ENCODE peak calls at places on chromosomes 11 and 22, in four cellular contexts. One of them, this sample, is unnamed.
A peak's percentile ranks its signal among the peaks of the same experiment; 100 is the strongest.

GRCh38 chr22:50060441-50061140 is 2.5 kb upstream of the TTLL8 start:
- DNase-seq in bronchial epithelial cell: no peak
- DNase-seq in fibroblast of lung: no peak
- DNase-seq in astrocyte: no peak
- DNase-seq in this sample: no peak

GRCh38 chr11:47337229-47337924 is 15.1 kb downstream of the MYBPC3 start:
- DNase-seq in bronchial epithelial cell: no peak
- DNase-seq in fibroblast of lung: no peak
- DNase-seq in astrocyte: no peak
- DNase-seq in this sample: no peak

GRCh38 chr11:130554241-130555055 is 106.0 kb downstream of the ADAMTS15 start:
- DNase-seq in bronchial epithelial cell: peak; percentile 85
- DNase-seq in fibroblast of lung: no peak
- DNase-seq in astrocyte: no peak
- DNase-seq in this sample: no peak

GRCh38 chr11:13343067-13343466 is 65.5 kb downstream of the BMAL1 start:
- DNase-seq in bronchial epithelial cell: no peak
- DNase-seq in fibroblast of lung: no peak
- DNase-seq in astrocyte: no peak
- DNase-seq in this sample: no peak

GRCh38 chr11:22433066-22433450 is 94.9 kb downstream of the SLC17A6 start:
- DNase-seq in bronchial epithelial cell: no peak
- DNase-seq in fibroblast of lung: peak; percentile 78
- DNase-seq in astrocyte: peak; percentile 74
- DNase-seq in this sample: no peak

GRCh38 chr11:76814414-76814813 is 31.3 kb downstream of the TSKU start:
- DNase-seq in bronchial epithelial cell: no peak
- DNase-seq in fibroblast of lung: no peak
- DNase-seq in astrocyte: no peak
- DNase-seq in this sample: no peak

GRCh38 chr22:23376256-23376655 is 195.9 kb downstream of the BCR start:
- DNase-seq in bronchial epithelial cell: peak; percentile 26
- DNase-seq in fibroblast of lung: no peak
- DNase-seq in astrocyte: no peak
- DNase-seq in this sample: no peak

GRCh38 chr11:86291466-86292262 is 10.4 kb upstream of the HIKESHI start:
- DNase-seq in bronchial epithelial cell: peak; percentile 79
- DNase-seq in fibroblast of lung: peak; percentile 56
- DNase-seq in astrocyte: peak; percentile 34
- DNase-seq in this sample: peak; percentile 18

GRCh38 chr11:64263021-64263946 is 12.0 kb downstream of the PLCB3 start:
- DNase-seq in bronchial epithelial cell: peak; percentile 62
- DNase-seq in fibroblast of lung: peak; percentile 70
- DNase-seq in astrocyte: peak; percentile 61
- DNase-seq in this sample: no peak

GRCh38 chr22:50218153-50218995 is 17.6 kb downstream of the SELENOO start:
- DNase-seq in bronchial epithelial cell: no peak
- DNase-seq in fibroblast of lung: no peak
- DNase-seq in astrocyte: no peak
- DNase-seq in this sample: no peak

GRCh38 chr11:116193321-116194114 is 579.3 kb downstream of the BUD13 start:
- DNase-seq in bronchial epithelial cell: peak; percentile 32
- DNase-seq in fibroblast of lung: peak; percentile 88
- DNase-seq in astrocyte: peak; percentile 85
- DNase-seq in this sample: peak; percentile 74

GRCh38 chr11:119567667-119568582 is 145.0 kb upstream of the THY1 start:
- DNase-seq in bronchial epithelial cell: peak; percentile 58
- DNase-seq in fibroblast of lung: peak; percentile 80
- DNase-seq in astrocyte: peak; percentile 76
- DNase-seq in this sample: no peak

GRCh38 chr11:102111011-102111786 is 952 bp downstream of the YAP1 start:
- DNase-seq in bronchial epithelial cell: peak; percentile 58
- DNase-seq in fibroblast of lung: peak; percentile 84
- DNase-seq in astrocyte: peak; percentile 72
- DNase-seq in this sample: no peak

GRCh38 chr11:123371506-123372297 is 58.4 kb upstream of the GRAMD1B start:
- DNase-seq in bronchial epithelial cell: no peak
- DNase-seq in fibroblast of lung: no peak
- DNase-seq in astrocyte: no peak
- DNase-seq in this sample: no peak

GRCh38 chr11:67056640-67057409 is at the start of gene RHOD:
- DNase-seq in bronchial epithelial cell: no peak
- DNase-seq in fibroblast of lung: peak; percentile 50
- DNase-seq in astrocyte: no peak
- DNase-seq in this sample: no peak

GRCh38 chr11:112334381-112334780 is 73.7 kb upstream of the PLET1 start:
- DNase-seq in bronchial epithelial cell: peak; percentile 98
- DNase-seq in fibroblast of lung: no peak
- DNase-seq in astrocyte: no peak
- DNase-seq in this sample: no peak

GRCh38 chr22:46171940-46172339 is 21.6 kb downstream of the PPARA start:
- DNase-seq in bronchial epithelial cell: peak; percentile 88
- DNase-seq in fibroblast of lung: peak; percentile 79
- DNase-seq in astrocyte: peak; percentile 71
- DNase-seq in this sample: no peak

GRCh38 chr22:42959472-42960145 is 55.3 kb downstream of the PACSIN2 start:
- DNase-seq in bronchial epithelial cell: peak; percentile 75
- DNase-seq in fibroblast of lung: peak; percentile 90
- DNase-seq in astrocyte: peak; percentile 89
- DNase-seq in this sample: peak; percentile 78

GRCh38 chr11:16412525-16413194 is 56.3 kb upstream of the SOX6 start:
- DNase-seq in bronchial epithelial cell: no peak
- DNase-seq in fibroblast of lung: no peak
- DNase-seq in astrocyte: no peak
- DNase-seq in this sample: no peak

GRCh38 chr22:46581580-46582244 is 38.5 kb upstream of the GRAMD4 start:
- DNase-seq in bronchial epithelial cell: no peak
- DNase-seq in fibroblast of lung: no peak
- DNase-seq in astrocyte: no peak
- DNase-seq in this sample: no peak

GRCh38 chr11:116703421-116703820 is 69.4 kb downstream of the BUD13 start:
- DNase-seq in bronchial epithelial cell: no peak
- DNase-seq in fibroblast of lung: no peak
- DNase-seq in astrocyte: no peak
- DNase-seq in this sample: no peak

GRCh38 chr22:39206491-39206890 is 38.3 kb downstream of the PDGFB start:
- DNase-seq in bronchial epithelial cell: no peak
- DNase-seq in fibroblast of lung: no peak
- DNase-seq in astrocyte: no peak
- DNase-seq in this sample: no peak

GRCh38 chr22:48708558-48709245 is 1119.0 kb downstream of the BRD1 start:
- DNase-seq in bronchial epithelial cell: no peak
- DNase-seq in fibroblast of lung: no peak
- DNase-seq in astrocyte: no peak
- DNase-seq in this sample: no peak

GRCh38 chr11:11772865-11773515 is 68.8 kb upstream of the USP47 start:
- DNase-seq in bronchial epithelial cell: no peak
- DNase-seq in fibroblast of lung: no peak
- DNase-seq in astrocyte: no peak
- DNase-seq in this sample: no peak

GRCh38 chr11:117600976-117601708 is 195.9 kb downstream of the DSCAML1 start:
- DNase-seq in bronchial epithelial cell: no peak
- DNase-seq in fibroblast of lung: no peak
- DNase-seq in astrocyte: no peak
- DNase-seq in this sample: no peak

GRCh38 chr11:125224391-125225015 is 60.0 kb downstream of the PKNOX2 start:
- DNase-seq in bronchial epithelial cell: no peak
- DNase-seq in fibroblast of lung: peak; percentile 14
- DNase-seq in astrocyte: no peak
- DNase-seq in this sample: no peak

GRCh38 chr22:43346521-43346929 is 3.4 kb upstream of the SCUBE1 start:
- DNase-seq in bronchial epithelial cell: peak; percentile 25
- DNase-seq in fibroblast of lung: peak; percentile 7
- DNase-seq in astrocyte: no peak
- DNase-seq in this sample: no peak

GRCh38 chr11:83734120-83734519 is 448.0 kb upstream of the CCDC90B start:
- DNase-seq in bronchial epithelial cell: no peak
- DNase-seq in fibroblast of lung: no peak
- DNase-seq in astrocyte: no peak
- DNase-seq in this sample: no peak

GRCh38 chr11:62193954-62194353 is 3.9 kb downstream of the SCGB1D1 start:
- DNase-seq in bronchial epithelial cell: peak; percentile 8
- DNase-seq in fibroblast of lung: no peak
- DNase-seq in astrocyte: no peak
- DNase-seq in this sample: no peak

GRCh38 chr11:72589802-72590761 is 84.1 kb downstream of the PDE2A start:
- DNase-seq in bronchial epithelial cell: peak; percentile 35
- DNase-seq in fibroblast of lung: peak; percentile 10
- DNase-seq in astrocyte: no peak
- DNase-seq in this sample: no peak

GRCh38 chr11:58222730-58223129 is 6.0 kb downstream of the OR10Q1 start:
- DNase-seq in bronchial epithelial cell: peak; percentile 50
- DNase-seq in fibroblast of lung: no peak
- DNase-seq in astrocyte: no peak
- DNase-seq in this sample: no peak

GRCh38 chr22:26885441-26886261 is 228.3 kb downstream of the MIAT start:
- DNase-seq in bronchial epithelial cell: no peak
- DNase-seq in fibroblast of lung: no peak
- DNase-seq in astrocyte: no peak
- DNase-seq in this sample: no peak

GRCh38 chr22:18104566-18104965 is 6.0 kb upstream of the TUBA8 start:
- DNase-seq in bronchial epithelial cell: no peak
- DNase-seq in fibroblast of lung: peak; percentile 26
- DNase-seq in astrocyte: peak; percentile 12
- DNase-seq in this sample: no peak

GRCh38 chr11:104812416-104812815 is 85.8 kb downstream of the CASP12 start:
- DNase-seq in bronchial epithelial cell: no peak
- DNase-seq in fibroblast of lung: no peak
- DNase-seq in astrocyte: no peak
- DNase-seq in this sample: no peak

GRCh38 chr11:125056931-125057330 is 6.2 kb upstream of the SLC37A2 start:
- DNase-seq in bronchial epithelial cell: no peak
- DNase-seq in fibroblast of lung: no peak
- DNase-seq in astrocyte: no peak
- DNase-seq in this sample: no peak

GRCh38 chr11:75668508-75669297 is at the start of gene MAP6:
- DNase-seq in bronchial epithelial cell: peak; percentile 11
- DNase-seq in fibroblast of lung: peak; percentile 11
- DNase-seq in astrocyte: no peak
- DNase-seq in this sample: no peak

GRCh38 chr22:19411690-19412045 is 19.9 kb downstream of the HIRA start:
- DNase-seq in bronchial epithelial cell: no peak
- DNase-seq in fibroblast of lung: no peak
- DNase-seq in astrocyte: no peak
- DNase-seq in this sample: no peak
- TF ChIP-seq CTCF in bronchial epithelial cell: no peak
- TF ChIP-seq CTCF in fibroblast of lung: no peak
- TF ChIP-seq CTCF in astrocyte: no peak
- TF ChIP-seq CTCF in this sample: no peak

DNA sequence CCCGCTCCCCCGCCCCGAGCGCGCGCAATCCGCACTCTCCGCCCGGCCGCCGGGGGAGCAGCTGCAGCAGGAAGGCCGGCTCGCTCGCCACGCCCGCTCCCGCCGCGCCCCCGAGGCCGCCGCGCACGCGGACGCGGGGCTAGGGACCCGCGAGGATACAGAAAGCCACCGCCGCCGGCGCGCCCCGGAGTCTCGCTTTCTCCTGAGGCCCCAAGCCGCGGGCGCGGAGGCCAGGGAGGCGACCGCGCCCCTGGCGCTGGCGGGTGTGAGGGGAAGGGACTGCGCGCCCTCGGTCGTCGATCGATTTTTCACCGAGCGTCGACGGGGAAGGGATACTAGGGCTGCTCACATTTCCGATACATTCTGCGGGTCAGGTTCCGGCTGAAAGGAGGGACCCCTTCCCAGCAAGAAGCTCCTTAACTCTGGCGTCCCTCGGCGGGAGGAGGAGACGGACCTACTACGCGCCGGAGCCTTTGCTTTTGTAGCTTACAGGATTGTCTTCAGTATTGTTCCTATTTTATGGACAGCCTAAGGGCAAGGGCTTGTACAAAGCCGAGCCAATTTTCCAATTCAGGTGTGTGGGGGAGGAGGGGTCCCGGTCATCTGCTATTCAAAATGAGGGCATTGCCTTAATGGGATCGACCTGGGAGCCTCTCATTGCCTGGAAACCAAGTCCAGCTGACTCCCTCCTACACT is 416 bp upstream of the GAB2 start:
- DNase-seq in bronchial epithelial cell: peak; percentile 18
- DNase-seq in fibroblast of lung: peak; percentile 73
- DNase-seq in astrocyte: peak; percentile 44
- DNase-seq in this sample: no peak
- TF ChIP-seq CTCF in bronchial epithelial cell: no peak
- TF ChIP-seq CTCF in fibroblast of lung: no peak
- TF ChIP-seq CTCF in astrocyte: no peak
- TF ChIP-seq CTCF in this sample: no peak

GRCh38 chr11:4084406-4084805 is 10.2 kb upstream of the RRM1 start:
- DNase-seq in bronchial epithelial cell: no peak
- DNase-seq in fibroblast of lung: no peak
- DNase-seq in astrocyte: no peak
- DNase-seq in this sample: no peak

GRCh38 chr11:4090258-4090657 is 4.3 kb upstream of the RRM1 start:
- DNase-seq in bronchial epithelial cell: no peak
- DNase-seq in fibroblast of lung: no peak
- DNase-seq in astrocyte: no peak
- DNase-seq in this sample: no peak

GRCh38 chr11:4085575-4085974 is 9.0 kb upstream of the RRM1 start:
- DNase-seq in bronchial epithelial cell: no peak
- DNase-seq in fibroblast of lung: no peak
- DNase-seq in astrocyte: no peak
- DNase-seq in this sample: no peak

GRCh38 chr11:4086584-4087353 is 7.8 kb upstream of the RRM1 start:
- DNase-seq in bronchial epithelial cell: no peak
- DNase-seq in fibroblast of lung: no peak
- DNase-seq in astrocyte: no peak
- DNase-seq in this sample: no peak

DNA sequence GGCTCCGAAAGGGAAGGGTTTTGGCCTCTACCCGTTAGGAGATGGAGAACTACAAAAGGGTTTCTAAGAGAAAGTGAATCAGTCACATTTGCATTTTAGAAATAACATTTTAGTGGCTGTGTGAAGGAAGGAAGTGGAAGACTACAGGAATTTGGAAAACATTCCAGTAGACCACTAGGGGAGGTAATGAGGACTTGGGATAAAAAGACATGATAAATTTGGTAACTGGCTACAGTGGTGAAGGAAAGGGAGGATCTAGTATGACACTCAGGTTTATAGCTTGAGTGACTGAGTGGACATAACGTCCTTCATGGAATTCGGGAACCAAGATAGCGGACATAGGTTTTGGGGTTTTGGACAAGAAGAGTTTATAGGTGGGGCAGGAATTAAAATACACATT is 7.0 kb upstream of the RRM1 start:
- DNase-seq in bronchial epithelial cell: no peak
- DNase-seq in fibroblast of lung: peak; percentile 47
- DNase-seq in astrocyte: peak; percentile 39
- DNase-seq in this sample: no peak
- TF ChIP-seq CTCF in bronchial epithelial cell: no peak
- TF ChIP-seq CTCF in fibroblast of lung: peak; percentile 28
- TF ChIP-seq CTCF in astrocyte: peak; percentile 38
- TF ChIP-seq CTCF in this sample: no peak

DNA sequence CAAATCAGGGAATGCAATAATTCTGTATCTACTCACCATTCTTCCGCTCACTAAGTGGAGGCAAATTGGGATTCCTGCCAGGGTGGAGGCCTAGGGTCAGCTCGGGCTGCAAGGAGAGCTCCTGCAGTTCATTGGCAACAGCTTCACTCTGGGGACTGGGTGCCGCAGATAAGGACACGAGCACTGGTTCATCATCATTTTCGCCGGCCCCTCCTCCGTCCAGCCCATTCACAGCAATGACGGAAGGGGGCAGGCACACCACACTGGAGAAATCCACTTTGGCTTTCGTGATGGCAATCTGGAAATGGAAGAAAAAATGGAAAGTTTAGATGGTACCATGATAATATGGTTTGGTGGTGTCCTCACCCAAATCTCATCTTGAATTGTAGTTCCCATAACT is 84.4 kb downstream of the MRTFA start:
- DNase-seq in bronchial epithelial cell: no peak
- DNase-seq in fibroblast of lung: no peak
- DNase-seq in astrocyte: no peak
- DNase-seq in this sample: no peak
- TF ChIP-seq CTCF in bronchial epithelial cell: no peak
- TF ChIP-seq CTCF in fibroblast of lung: no peak
- TF ChIP-seq CTCF in astrocyte: no peak
- TF ChIP-seq CTCF in this sample: no peak

This sample was measured in kidney epithelial cell.